ENCODE peak calls at places on chromosomes 1 and 21, in six cellular contexts. L is cardiac muscle cell, M is chondrocyte, S is ascending aorta, F is A172, B is upper lobe of left lung. Z is an unnamed sample.

GRCh38 chr1:220370041-220370700 is 97.9 kb upstream of the RAB3GAP2 start:
- DNase-seq in L (peak; percentile 69), M (no peak), S (no peak), F (peak; percentile 51), B (no peak), Z (no peak)

GRCh38 chr1:7549277-7549676 is 221.8 kb upstream of the VAMP3 start:
- DNase-seq in L (no peak), M (no peak), S (peak; percentile 70), F (peak; percentile 94), B (no peak), Z (no peak)

GRCh38 chr1:157628773-157629172 is 30.9 kb upstream of the FCRL4 start:
- DNase-seq in L (no peak), M (no peak), S (no peak), F (no peak), B (no peak), Z (no peak)

GRCh38 chr21:25956993-25957714 is 213.4 kb downstream of the APP start:
- DNase-seq in L (no peak), M (no peak), S (no peak), F (no peak), B (no peak), Z (no peak)

GRCh38 chr1:247113094-247113497 is 8.9 kb upstream of the ZNF669 start:
- DNase-seq in L (no peak), M (no peak), S (no peak), F (peak; percentile 42), B (no peak), Z (no peak)

GRCh38 chr1:12080156-12080555 is 17.1 kb downstream of the TNFRSF8 start:
- DNase-seq in L (no peak), M (peak; percentile 35), S (no peak), F (no peak), B (no peak), Z (no peak)

GRCh38 chr1:161910516-161911077 is 113.1 kb downstream of the OLFML2B start:
- DNase-seq in L (no peak), M (no peak), S (no peak), F (peak; percentile 20), B (no peak), Z (no peak)

GRCh38 chr1:156002182-156002911 is 18.4 kb downstream of the SSR2 start:
- DNase-seq in L (no peak), M (no peak), S (no peak), F (peak; percentile 45), B (no peak), Z (no peak)

GRCh38 chr1:207009182-207009850 is 23.2 kb downstream of the C1orf116 start:
- DNase-seq in L (no peak), M (no peak), S (no peak), F (no peak), B (no peak), Z (peak; percentile 73)

GRCh38 chr1:202888204-202888506 is 794 bp downstream of the RABIF start:
- DNase-seq in L (no peak), M (no peak), S (no peak), F (no peak), B (no peak), Z (no peak)

GRCh38 chr1:6309550-6309949 is 48.7 kb upstream of the GPR153 start:
- DNase-seq in L (no peak), M (no peak), S (no peak), F (no peak), B (no peak), Z (no peak)

GRCh38 chr1:154866995-154867795 is 2.9 kb downstream of the KCNN3 start:
- DNase-seq in L (peak; percentile 38), M (no peak), S (no peak), F (peak; percentile 95), B (no peak), Z (peak; percentile 60)

GRCh38 chr1:8062861-8063260 is 36.8 kb upstream of the ERRFI1 start:
- DNase-seq in L (no peak), M (no peak), S (no peak), F (no peak), B (no peak), Z (no peak)

GRCh38 chr1:9442986-9443385 is 96.3 kb upstream of the SLC25A33 start:
- DNase-seq in L (no peak), M (no peak), S (no peak), F (no peak), B (no peak), Z (no peak)

GRCh38 chr1:43466403-43466802 is 12.7 kb upstream of the HYI start:
- DNase-seq in L (no peak), M (no peak), S (no peak), F (no peak), B (no peak), Z (no peak)

GRCh38 chr1:229068266-229069043 is 202.5 kb upstream of the RAB4A start:
- DNase-seq in L (no peak), M (no peak), S (peak; percentile 77), F (no peak), B (no peak), Z (no peak)

GRCh38 chr1:5889901-5890300 is 102.3 kb downstream of the NPHP4 start:
- DNase-seq in L (no peak), M (no peak), S (no peak), F (no peak), B (no peak), Z (no peak)

GRCh38 chr1:147811751-147812150 is 51.3 kb upstream of the GJA5 start:
- DNase-seq in L (no peak), M (no peak), S (no peak), F (no peak), B (no peak), Z (no peak)

GRCh38 chr1:156571261-156571958 is 955 bp downstream of the IQGAP3 start:
- DNase-seq in L (no peak), M (no peak), S (no peak), F (peak; percentile 87), B (no peak), Z (no peak)

GRCh38 chr1:22754106-22754768 is 43.6 kb downstream of the EPHB2 start:
- DNase-seq in L (no peak), M (no peak), S (no peak), F (peak; percentile 24), B (no peak), Z (no peak)

GRCh38 chr1:84298336-84298687 is 3.2 kb upstream of the SAMD13 start:
- DNase-seq in L (peak; percentile 62), M (peak; percentile 79), S (peak; percentile 82), F (no peak), B (peak; percentile 94), Z (peak; percentile 45)

GRCh38 chr1:230825061-230825803 is 43.1 kb downstream of the C1orf198 start:
- DNase-seq in L (no peak), M (no peak), S (peak; percentile 66), F (peak; percentile 81), B (no peak), Z (no peak)

GRCh38 chr1:202197670-202198359 is 4.2 kb downstream of the LGR6 start:
- DNase-seq in L (no peak), M (no peak), S (no peak), F (no peak), B (no peak), Z (no peak)

GRCh38 chr1:194175251-194175650 is 988.8 kb upstream of the B3GALT2 start:
- DNase-seq in L (no peak), M (no peak), S (no peak), F (no peak), B (no peak), Z (no peak)

GRCh38 chr1:19811206-19811851 is 3.8 kb downstream of the RNF186 start:
- DNase-seq in L (peak; percentile 39), M (no peak), S (no peak), F (no peak), B (no peak), Z (peak; percentile 36)

GRCh38 chr1:115565789-115566188 is 76.0 kb upstream of the VANGL1 start:
- DNase-seq in L (no peak), M (no peak), S (no peak), F (no peak), B (no peak), Z (no peak)

GRCh38 chr1:218415726-218416125 is 70.6 kb downstream of the TGFB2 start:
- DNase-seq in L (no peak), M (no peak), S (no peak), F (no peak), B (no peak), Z (no peak)

GRCh38 chr1:76501136-76501535 is 366.1 kb upstream of the ST6GALNAC5 start:
- DNase-seq in L (no peak), M (no peak), S (no peak), F (no peak), B (no peak), Z (no peak)

GRCh38 chr1:107652976-107653375 is 312.0 kb downstream of the VAV3 start:
- DNase-seq in L (no peak), M (no peak), S (no peak), F (no peak), B (no peak), Z (no peak)

GRCh38 chr1:232226197-232226681 is 403.7 kb downstream of the SIPA1L2 start:
- DNase-seq in L (peak; percentile 35), M (no peak), S (no peak), F (peak; percentile 89), B (no peak), Z (no peak)

GRCh38 chr1:215114154-215114933 is 31.8 kb downstream of the KCNK2 start:
- DNase-seq in L (no peak), M (no peak), S (no peak), F (peak; percentile 96), B (no peak), Z (no peak)

GRCh38 chr1:19445417-19446342 is 39.7 kb downstream of the CAPZB start:
- DNase-seq in L (peak; percentile 81), M (no peak), S (no peak), F (peak; percentile 17), B (no peak), Z (no peak)

GRCh38 chr1:33237579-33237978 is 18.7 kb upstream of the ZNF362 start:
- DNase-seq in L (no peak), M (no peak), S (no peak), F (no peak), B (no peak), Z (no peak)

GRCh38 chr1:185341196-185341781 is 24.2 kb upstream of the IVNS1ABP start:
- DNase-seq in L (no peak), M (no peak), S (no peak), F (no peak), B (no peak), Z (no peak)